ENCODE peak calls at places on chromosomes 4 and X, in four cellular contexts. P, L, F and E are unnamed samples.

GRCh38 chr4:2136736-2137135 is 77.6 kb downstream of the NAT8L start:
- DNase-seq in P (no peak), L (no peak), F (no peak), E (no peak)

GRCh38 chr4:139144161-139144859 is 32.7 kb downstream of the ELF2 start:
- DNase-seq in P (no peak), L (no peak), F (peak; percentile 30), E (peak; percentile 66)

GRCh38 chrX:38664285-38664684 is 102.9 kb downstream of the TSPAN7 start:
- DNase-seq in P (peak; percentile 37), L (peak; percentile 20), F (no peak), E (peak; percentile 43)

GRCh38 chrX:107541244-107541643 is 87.1 kb upstream of the PRPS1 start:
- DNase-seq in P (no peak), L (no peak), F (no peak), E (peak; percentile 52)

GRCh38 chr4:6032249-6033244 is 14.3 kb upstream of the C4orf50 start:
- DNase-seq in P (no peak), L (no peak), F (no peak), E (no peak)

GRCh38 chr4:97507587-97508245 is 635.6 kb downstream of the STPG2 start:
- DNase-seq in P (no peak), L (peak; percentile 63), F (no peak), E (no peak)

GRCh38 chr4:127239902-127240575 is 392.7 kb upstream of the INTU start:
- DNase-seq in P (no peak), L (no peak), F (no peak), E (no peak)

GRCh38 chrX:19566359-19567141 is 51.2 kb upstream of the MAP3K15 start:
- DNase-seq in P (no peak), L (peak; percentile 1), F (no peak), E (peak; percentile 69)

GRCh38 chrX:97876697-97877407 is 993.1 kb downstream of the RPA4 start:
- DNase-seq in P (no peak), L (no peak), F (no peak), E (no peak)

GRCh38 chr4:116018831-116019230 is 905.4 kb upstream of the NDST4 start:
- DNase-seq in P (no peak), L (no peak), F (no peak), E (no peak)

GRCh38 chr4:66357316-66357715 is 687.0 kb upstream of the EPHA5 start:
- DNase-seq in P (no peak), L (no peak), F (no peak), E (peak; percentile 12)

GRCh38 chr4:2753444-2753843 is 2.7 kb downstream of the TNIP2 start:
- DNase-seq in P (no peak), L (no peak), F (no peak), E (no peak)

GRCh38 chrX:72027914-72028307 is 103.8 kb downstream of the RTL5 start:
- DNase-seq in P (no peak), L (no peak), F (no peak), E (no peak)

GRCh38 chrX:37684918-37685317 is 673 bp upstream of the XK start:
- DNase-seq in P (no peak), L (no peak), F (no peak), E (no peak)

GRCh38 chrX:45731448-45731847 is 530.8 kb upstream of the DIPK2B start:
- DNase-seq in P (no peak), L (no peak), F (no peak), E (no peak)

GRCh38 chr4:159777689-159778088 is 674.8 kb downstream of the RAPGEF2 start:
- DNase-seq in P (no peak), L (no peak), F (no peak), E (no peak)

GRCh38 chr4:48129307-48130014 is 4.6 kb downstream of the TXK start:
- DNase-seq in P (no peak), L (no peak), F (no peak), E (no peak)

GRCh38 chr4:128285085-128286023 is 2.3 kb downstream of the PGRMC2 start:
- DNase-seq in P (no peak), L (peak; percentile 25), F (no peak), E (no peak)

GRCh38 chr4:89929425-89930272 is 35.0 kb downstream of the MMRN1 start:
- DNase-seq in P (no peak), L (peak; percentile 50), F (no peak), E (no peak)

GRCh38 chr4:122755675-122756074 is 23.2 kb downstream of the BBS12 start:
- DNase-seq in P (no peak), L (no peak), F (no peak), E (no peak)
- H3K9me1 ChIP-seq in P (no peaks in the 10 kb centered on the region), L (no peaks in the 10 kb centered on the region), F (no peaks in the 10 kb centered on the region), E (no peaks in the 10 kb centered on the region)

DNA sequence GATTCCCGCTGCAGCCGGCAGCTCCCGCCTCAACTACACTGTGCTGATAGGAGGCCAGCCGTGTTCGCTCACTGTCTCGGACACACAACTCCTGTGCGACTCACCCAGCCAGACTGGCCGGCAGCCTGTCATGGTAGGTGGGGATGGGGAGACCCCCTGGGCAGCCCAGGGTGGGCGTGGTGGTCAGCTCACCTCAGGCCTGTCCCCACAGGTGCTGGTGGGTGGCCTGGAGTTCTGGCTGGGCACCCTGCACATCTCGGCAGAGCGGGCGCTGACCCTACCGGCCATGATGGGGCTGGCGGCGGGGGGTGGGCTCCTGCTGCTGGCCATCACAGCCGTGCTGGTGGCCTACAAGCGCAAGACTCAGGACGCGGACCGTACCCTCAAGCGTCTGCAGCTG is 9.5 kb downstream of the PLXNA3 start:
- DNase-seq in P (no peak), L (no peak), F (no peak), E (no peak)
- H3K36me3 ChIP-seq in P (peaks cover 84% of the 10 kb centered on the region), L (peaks cover 46% of the 10 kb centered on the region), F (peaks cover 5% of the 10 kb centered on the region), E (peaks cover 82% of the 10 kb centered on the region)

DNA sequence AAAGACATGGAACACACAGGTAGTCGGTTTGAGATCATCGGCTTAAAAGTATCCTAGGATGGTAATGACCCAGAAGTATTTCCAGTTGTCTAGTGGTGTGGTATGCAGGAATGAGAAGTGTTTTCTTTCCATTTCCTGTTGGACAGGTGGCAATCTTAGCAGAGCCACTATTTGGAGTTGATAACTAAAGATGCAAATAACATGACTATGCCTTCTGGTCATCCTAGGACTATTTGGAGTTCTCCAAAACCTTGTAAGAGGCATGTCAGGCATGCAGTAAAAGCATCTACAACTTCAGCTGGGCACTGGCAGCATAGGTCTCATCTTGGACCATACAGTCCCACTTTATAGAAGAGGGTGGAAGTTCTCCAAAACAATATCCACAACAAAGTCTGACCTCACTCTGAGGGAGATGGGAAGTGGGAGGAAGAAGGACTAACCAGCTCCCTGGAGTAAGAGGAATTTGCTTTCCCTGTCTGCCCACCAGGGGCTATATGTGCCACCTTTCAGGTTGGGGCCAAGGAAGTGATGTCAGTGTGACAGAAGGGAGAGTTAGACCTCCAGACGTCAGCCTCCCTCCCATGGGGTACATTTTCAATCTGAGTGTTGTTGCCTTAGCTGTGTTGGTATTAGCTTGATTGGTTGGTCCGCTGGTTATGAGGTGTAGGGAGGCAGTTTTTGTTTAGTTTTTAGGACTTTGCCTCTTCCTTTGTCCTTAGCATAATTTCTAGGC is 101.2 kb upstream of the MYOZ2 start:
- DNase-seq in P (no peak), L (no peak), F (no peak), E (no peak)
- H3K9me1 ChIP-seq in P (no peaks in the 10 kb centered on the region), L (no peaks in the 10 kb centered on the region), F (no peaks in the 10 kb centered on the region), E (peaks cover 7% of the 10 kb centered on the region)

GRCh38 chr4:87092389-87093141 is 127.9 kb downstream of the KLHL8 start:
- DNase-seq in P (peak; percentile 48), L (peak; percentile 63), F (peak; percentile 76), E (peak; percentile 91)

GRCh38 chr4:87089368-87089767 is 131.1 kb downstream of the KLHL8 start:
- DNase-seq in P (no peak), L (peak; percentile 70), F (no peak), E (no peak)

GRCh38 chr4:87087015-87087920 is 133.2 kb downstream of the KLHL8 start:
- DNase-seq in P (no peak), L (no peak), F (no peak), E (peak; percentile 77)

GRCh38 chr4:87088188-87088587 is 132.2 kb downstream of the KLHL8 start:
- DNase-seq in P (no peak), L (no peak), F (no peak), E (no peak)

GRCh38 chr4:87090305-87090704 is 130.1 kb downstream of the KLHL8 start:
- DNase-seq in P (no peak), L (no peak), F (no peak), E (no peak)
- H3K36me3 ChIP-seq in P (peaks cover 57% of the 10 kb centered on the region), L (peaks cover 2% of the 10 kb centered on the region), F (peaks cover 2% of the 10 kb centered on the region), E (no peaks in the 10 kb centered on the region)

GRCh38 chrX:17294561-17294960 is 80.4 kb upstream of the NHS start:
- DNase-seq in P (no peak), L (no peak), F (no peak), E (no peak)

GRCh38 chrX:17295788-17296187 is 79.2 kb upstream of the NHS start:
- DNase-seq in P (no peak), L (no peak), F (no peak), E (no peak)

DNA sequence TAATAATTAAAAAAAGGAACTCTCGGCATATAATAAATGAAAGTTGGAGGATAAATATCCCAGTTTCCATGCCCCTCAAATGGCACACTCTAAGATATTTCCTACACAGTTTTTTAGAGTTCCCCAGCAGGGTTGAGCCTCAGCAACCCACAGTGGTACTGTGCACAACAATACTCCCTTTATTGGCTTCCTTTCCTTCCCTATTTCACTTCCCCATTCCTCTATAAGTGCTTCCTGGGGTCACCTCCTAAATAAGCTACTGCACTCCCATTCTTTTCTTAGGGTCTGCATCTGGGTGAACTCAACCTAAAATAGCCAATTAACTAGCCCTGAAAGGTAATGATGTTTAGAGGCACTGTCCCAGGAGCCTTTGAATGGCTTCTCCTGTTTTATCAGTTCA is 76.4 kb upstream of the NHS start:
- DNase-seq in P (no peak), L (no peak), F (no peak), E (no peak)
- H3K9me1 ChIP-seq in P (no peaks in the 10 kb centered on the region), L (no peaks in the 10 kb centered on the region), F (no peaks in the 10 kb centered on the region), E (no peaks in the 10 kb centered on the region)

GRCh38 chr4:56977321-56978012 is at the start of gene NOA1:
- DNase-seq in P (peak; percentile 89), L (peak; percentile 100), F (peak; percentile 91), E (peak; percentile 99)

GRCh38 chr4:56976878-56977320 is 507 bp downstream of the NOA1 start:
- DNase-seq in P (peak; percentile 54), L (peak; percentile 38), F (no peak), E (no peak)

GRCh38 chr4:56978750-56979303 is at the start of gene POLR2B:
- DNase-seq in P (peak; percentile 77), L (peak; percentile 95), F (peak; percentile 60), E (peak; percentile 89)

GRCh38 chr4:56981795-56982201 is 3.1 kb downstream of the POLR2B start:
- DNase-seq in P (no peak), L (peak; percentile 93), F (no peak), E (peak; percentile 69)

GRCh38 chr4:56979674-56980073 is 978 bp downstream of the POLR2B start:
- DNase-seq in P (no peak), L (peak; percentile 44), F (no peak), E (peak; percentile 19)
- H3K36me3 ChIP-seq in P (peaks cover 36% of the 10 kb centered on the region), L (no peaks in the 10 kb centered on the region), F (peaks cover 4% of the 10 kb centered on the region), E (peaks cover 4% of the 10 kb centered on the region)

DNA sequence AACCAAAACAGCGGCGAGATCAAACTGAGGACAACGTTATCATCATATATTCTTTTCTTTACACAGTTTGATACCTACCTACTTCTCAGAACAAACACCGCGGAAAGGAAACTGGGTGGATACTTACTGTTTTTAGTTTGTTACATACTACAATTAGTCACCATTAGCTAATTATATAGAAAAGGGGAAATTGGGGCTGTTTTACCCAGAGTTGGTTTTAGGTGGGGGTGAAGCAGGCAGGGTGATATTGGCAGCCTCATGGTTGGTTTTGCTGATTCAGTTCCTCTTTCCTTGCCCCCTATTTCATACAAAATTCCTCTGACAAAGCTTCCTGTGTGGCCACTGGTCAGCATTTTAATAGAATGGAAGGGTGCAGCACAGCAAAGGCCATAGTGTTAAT is 77.8 kb downstream of the SORBS2 start:
- DNase-seq in P (no peak), L (no peak), F (no peak), E (no peak)
- H3K9me1 ChIP-seq in P (no peaks in the 10 kb centered on the region), L (no peaks in the 10 kb centered on the region), F (no peaks in the 10 kb centered on the region), E (no peaks in the 10 kb centered on the region)